ENCODE peak calls at places on chromosomes 16 and 17, in five cellular contexts. H is choroid plexus epithelial cell; J is stimulated activated CD8-positive, alpha-beta memory T cell treated with anti-CD3 and anti-CD28 coated beads, Interleukin-15, amount 100 ng/mL, for 24 hours; T is HCEC 1CT; G is T-helper 2 cell. X is an unnamed sample.

GRCh38 chr16:3131755-3132377 is 3.0 kb upstream of the ZNF213 start:
- DNase-seq in H (peak), J (no peak), T (peak), G (peak), X (no peak)

GRCh38 chr17:15651583-15652110 is 32.1 kb upstream of the FBXW10B start:
- DNase-seq in H (peak), J (no peak), T (peak), G (peak), X (peak)

GRCh38 chr17:42087736-42088705 is 10.3 kb downstream of the ZNF385C start:
- DNase-seq in H (no peak), J (no peak), T (no peak), G (no peak), X (no peak)

GRCh38 chr16:87328846-87329245 is 11.7 kb upstream of the C16orf95 start:
- DNase-seq in H (no peak), J (no peak), T (no peak), G (no peak), X (no peak)

GRCh38 chr17:49739662-49740271 is 24.2 kb downstream of the FAM117A start:
- DNase-seq in H (peak), J (peak), T (no peak), G (peak), X (no peak)

GRCh38 chr17:61570118-61570517 is 20.9 kb downstream of the NACA2 start:
- DNase-seq in H (peak), J (no peak), T (no peak), G (peak), X (no peak)

GRCh38 chr16:21698169-21699032 is 34.6 kb downstream of the OTOA start:
- DNase-seq in H (no peak), J (no peak), T (no peak), G (no peak), X (no peak)

GRCh38 chr16:85650864-85651811 is 37.6 kb downstream of the GINS2 start:
- DNase-seq in H (no peak), J (no peak), T (no peak), G (no peak), X (no peak)

GRCh38 chr16:51112311-51112710 is 38.8 kb downstream of the SALL1 start:
- DNase-seq in H (no peak), J (no peak), T (no peak), G (no peak), X (no peak)

X was measured in kidney epithelial cell.